ENCODE peak calls at places on chromosomes 7 and 10, in ten cellular contexts. Y is CD4-positive, alpha-beta T cell; D is H9; Q is CD8-positive, alpha-beta T cell; S is activated CD8-positive, alpha-beta memory T cell treated with anti-CD3 and anti-CD28 coated beads for 24 hours; L is NCI-H748 treated with DMSO at 0.1 percent for 48 hours; H is choroid plexus epithelial cell; U is stimulated activated CD4-positive, alpha-beta T cell treated with anti-CD3 and anti-CD28 coated beads, TNF-alpha, amount 100 ng/mL, for 1 hour; M is activated naive CD4-positive, alpha-beta T cell treated with anti-CD3 and anti-CD28 coated beads, Interleukin-2, amount 10 ng/mL, durations not matched to agents 7 days and 5 days; R is A549. F is an unnamed sample.

GRCh38 chr7:101223528-101223927 is 5.6 kb downstream of the ZNHIT1 start:
- DNase-seq in Y (no peak), D (no peak), Q (no peak), S (no peak), L (no peak), H (no peak), U (no peak), M (no peak), R (no peak), F (no peak)

GRCh38 chr10:47380341-47381215 is 3.5 kb downstream of the ZNF488 start:
- DNase-seq in Y (no peak), D (peak), Q (no peak), S (peak), L (no peak), H (no peak), U (no peak), M (no peak), R (no peak), F (peak)

GRCh38 chr10:69375307-69376151 is 41.2 kb downstream of the TACR2 start:
- DNase-seq in Y (no peak), D (peak), Q (no peak), S (no peak), L (no peak), H (no peak), U (no peak), M (no peak), R (no peak), F (no peak)

GRCh38 chr10:69515699-69516547 is 57.3 kb downstream of the NEUROG3 start:
- DNase-seq in Y (peak), D (peak), Q (peak), S (peak), L (peak), H (peak), U (peak), M (peak), R (peak), F (no peak)

GRCh38 chr7:127437241-127437640 is 44.7 kb upstream of the ZNF800 start:
- DNase-seq in Y (no peak), D (no peak), Q (no peak), S (no peak), L (no peak), H (no peak), U (no peak), M (no peak), R (no peak), F (no peak)

GRCh38 chr7:138195207-138195606 is 118.9 kb downstream of the AKR1D1 start:
- DNase-seq in Y (no peak), D (no peak), Q (no peak), S (no peak), L (no peak), H (no peak), U (no peak), M (no peak), R (no peak), F (no peak)

GRCh38 chr7:54917613-54918406 is 101.0 kb upstream of the EGFR start:
- DNase-seq in Y (no peak), D (no peak), Q (no peak), S (no peak), L (no peak), H (no peak), U (no peak), M (no peak), R (no peak), F (no peak)

GRCh38 chr7:66150471-66150870 is 35.8 kb downstream of the CRCP start:
- DNase-seq in Y (no peak), D (no peak), Q (no peak), S (no peak), L (no peak), H (peak), U (no peak), M (no peak), R (no peak), F (no peak)

GRCh38 chr10:792792-793100 is 103.3 kb upstream of the DIP2C start:
- DNase-seq in Y (no peak), D (no peak), Q (no peak), S (no peak), L (no peak), H (peak), U (no peak), M (no peak), R (no peak), F (no peak)

GRCh38 chr7:23332881-23333612 is 33.9 kb downstream of the MALSU1 start:
- DNase-seq in Y (no peak), D (no peak), Q (no peak), S (no peak), L (no peak), H (peak), U (no peak), M (no peak), R (peak), F (no peak)

GRCh38 chr10:105837951-105838350 is 1196.9 kb downstream of the SORCS3 start:
- DNase-seq in Y (no peak), D (no peak), Q (no peak), S (no peak), L (no peak), H (peak), U (no peak), M (no peak), R (no peak), F (no peak)

GRCh38 chr7:28808786-28809533 is 149.2 kb downstream of the TRIL start:
- DNase-seq in Y (no peak), D (peak), Q (no peak), S (no peak), L (no peak), H (peak), U (no peak), M (no peak), R (no peak), F (no peak)

GRCh38 chr10:133276435-133277201 is at the start of gene ADAM8:
- DNase-seq in Y (peak), D (peak), Q (no peak), S (peak), L (no peak), H (no peak), U (no peak), M (peak), R (no peak), F (no peak)

GRCh38 chr7:66250711-66251110 is 45.6 kb downstream of the TPST1 start:
- DNase-seq in Y (no peak), D (no peak), Q (no peak), S (no peak), L (no peak), H (peak), U (no peak), M (no peak), R (peak), F (no peak)

GRCh38 chr10:87090779-87091178 is 3.9 kb downstream of the GLUD1 start:
- DNase-seq in Y (no peak), D (no peak), Q (no peak), S (no peak), L (no peak), H (no peak), U (no peak), M (no peak), R (no peak), F (no peak)

GRCh38 chr10:51297438-51297837 is 223.2 kb downstream of the PRKG1 start:
- DNase-seq in Y (no peak), D (no peak), Q (no peak), S (no peak), L (no peak), H (peak), U (no peak), M (no peak), R (no peak), F (no peak)